ENCODE peak calls at places on chromosomes 2 and 18, in eight cellular contexts. O is NT2/D1, F is fibroblast of lung, Q is right lobe of liver, H is neuronal stem cell, J is HL-60, K is Panc1, B is astrocyte. E is an unnamed sample.

GRCh38 chr2:28250006-28250405 is 142.7 kb upstream of the FOSL2 start:
- DNase-seq in J (no peak), K (no peak), H (no peak), Q (no peak), O (peak), F (peak), B (peak), E (no peak)

GRCh38 chr2:50606860-50607259 is 425.1 kb downstream of the NRXN1 start:
- DNase-seq in B (no peak), F (peak), O (no peak), J (no peak), Q (no peak), H (no peak), K (no peak), E (no peak)

GRCh38 chr2:73418343-73418742 is 32.7 kb downstream of the ALMS1 start:
- DNase-seq in Q (peak), F (peak), B (peak), O (no peak), K (no peak), J (no peak), H (no peak), E (peak)

GRCh38 chr18:57469884-57470283 is 34.7 kb downstream of the ONECUT2 start:
- DNase-seq in F (no peak), H (no peak), J (no peak), B (no peak), K (no peak), Q (no peak), O (no peak), E (no peak)

GRCh38 chr18:48924621-48925601 is 25.9 kb downstream of the SMAD7 start:
- DNase-seq in B (no peak), K (no peak), Q (peak), J (no peak), H (no peak), F (no peak), O (no peak), E (no peak)

GRCh38 chr18:9055626-9056025 is 46.9 kb upstream of the NDUFV2 start:
- DNase-seq in B (no peak), Q (no peak), K (no peak), H (no peak), O (no peak), F (no peak), J (no peak), E (no peak)

GRCh38 chr2:17620280-17620679 is 79.8 kb downstream of the VSNL1 start:
- DNase-seq in Q (no peak), O (no peak), B (peak), J (no peak), K (no peak), F (no peak), H (no peak), E (peak)

GRCh38 chr18:3525870-3526420 is 76.0 kb downstream of the TGIF1 start:
- DNase-seq in O (no peak), B (peak), K (no peak), F (no peak), H (no peak), J (peak), Q (no peak), E (peak)

GRCh38 chr2:95379616-95379925 is 22.9 kb upstream of the FAHD2A start:
- DNase-seq in F (no peak), H (no peak), J (no peak), O (no peak), K (no peak), Q (no peak), B (no peak), E (no peak)

GRCh38 chr2:161943012-161943411 is 131.0 kb downstream of the DPP4 start:
- DNase-seq in K (no peak), H (no peak), J (no peak), Q (no peak), F (peak), B (no peak), O (no peak), E (no peak)

GRCh38 chr2:231199219-231199618 is 788 bp downstream of the ARMC9 start:
- DNase-seq in K (no peak), J (no peak), B (peak), F (peak), H (no peak), O (no peak), Q (no peak), E (no peak)

GRCh38 chr2:170421175-170421687 is 243.3 kb downstream of the MYO3B start:
- DNase-seq in B (no peak), F (no peak), H (no peak), K (no peak), Q (no peak), O (no peak), J (no peak), E (no peak)

GRCh38 chr2:240235149-240235803 is 94.8 kb upstream of the OTOS start:
- DNase-seq in H (no peak), F (no peak), J (no peak), B (no peak), Q (no peak), K (no peak), O (no peak), E (peak)

GRCh38 chr2:42261531-42262195 is 92.5 kb downstream of the EML4 start:
- DNase-seq in K (no peak), H (no peak), O (no peak), J (no peak), B (no peak), F (no peak), Q (no peak), E (no peak)

GRCh38 chr2:53508667-53509066 is 258.9 kb upstream of the CHAC2 start:
- DNase-seq in H (no peak), Q (no peak), J (peak), F (no peak), O (no peak), B (no peak), K (no peak), E (no peak)

GRCh38 chr18:58455318-58455950 is 173.5 kb downstream of the ALPK2 start:
- DNase-seq in H (no peak), O (no peak), Q (no peak), F (no peak), B (peak), J (no peak), K (no peak), E (no peak)

GRCh38 chr2:198657520-198658121 is 800.1 kb downstream of the SATB2 start:
- DNase-seq in Q (peak), K (peak), F (peak), O (peak), B (peak), H (peak), J (no peak), E (peak)

GRCh38 chr18:5476961-5477800 is 66.6 kb downstream of the EPB41L3 start:
- DNase-seq in J (no peak), B (peak), Q (no peak), K (no peak), F (no peak), O (no peak), H (peak), E (no peak)

GRCh38 chr18:28183418-28184078 is 6.6 kb upstream of the CDH2 start:
- DNase-seq in O (no peak), F (no peak), J (no peak), B (peak), H (no peak), K (no peak), Q (no peak), E (no peak)

GRCh38 chr18:23155537-23155936 is 20.3 kb downstream of the CABLES1 start:
- DNase-seq in H (no peak), J (no peak), O (no peak), Q (no peak), F (no peak), B (no peak), K (no peak), E (no peak)

GRCh38 chr2:167784071-167784400 is 463.4 kb downstream of the STK39 start:
- DNase-seq in H (no peak), O (no peak), F (no peak), J (no peak), B (no peak), Q (no peak), K (no peak), E (no peak)

GRCh38 chr2:155547571-155547970 is 785.0 kb downstream of the NR4A2 start:
- DNase-seq in J (no peak), F (no peak), Q (no peak), K (no peak), O (no peak), H (no peak), B (no peak), E (no peak)

GRCh38 chr2:155546715-155547555 is 785.6 kb downstream of the NR4A2 start:
- DNase-seq in O (no peak), J (no peak), Q (no peak), F (no peak), H (no peak), K (no peak), B (no peak), E (no peak)
- H3K4me3 ChIP-seq in O (no peak), J (no peak), Q (no peak), F (peak), H (no peak), K (no peak), B (peak), E (peak)

GRCh38 chr2:111647359-111647758 is 236.6 kb downstream of the ANAPC1 start:
- DNase-seq in Q (no peak), K (no peak), F (no peak), B (no peak), O (no peak), J (no peak), H (no peak), E (no peak)
- H3K4me3 ChIP-seq in Q (no peak), K (no peak), F (no peak), B (no peak), O (no peak), J (no peak), H (no peak), E (no peak)

GRCh38 chr2:46323671-46324207 is 26.5 kb downstream of the EPAS1 start:
- DNase-seq in O (no peak), Q (no peak), J (no peak), K (no peak), H (no peak), F (no peak), B (no peak), E (no peak)

GRCh38 chr2:46318579-46319460 is 21.6 kb downstream of the EPAS1 start:
- DNase-seq in J (no peak), H (no peak), Q (no peak), O (no peak), K (no peak), B (no peak), F (no peak), E (no peak)

GRCh38 chr2:46317092-46317486 is 19.9 kb downstream of the EPAS1 start:
- DNase-seq in F (no peak), B (no peak), K (no peak), O (no peak), J (no peak), H (no peak), Q (no peak), E (no peak)

GRCh38 chr2:46319711-46320110 is 22.5 kb downstream of the EPAS1 start:
- DNase-seq in K (no peak), F (no peak), H (no peak), O (no peak), J (no peak), Q (no peak), B (no peak), E (no peak)

DNA sequence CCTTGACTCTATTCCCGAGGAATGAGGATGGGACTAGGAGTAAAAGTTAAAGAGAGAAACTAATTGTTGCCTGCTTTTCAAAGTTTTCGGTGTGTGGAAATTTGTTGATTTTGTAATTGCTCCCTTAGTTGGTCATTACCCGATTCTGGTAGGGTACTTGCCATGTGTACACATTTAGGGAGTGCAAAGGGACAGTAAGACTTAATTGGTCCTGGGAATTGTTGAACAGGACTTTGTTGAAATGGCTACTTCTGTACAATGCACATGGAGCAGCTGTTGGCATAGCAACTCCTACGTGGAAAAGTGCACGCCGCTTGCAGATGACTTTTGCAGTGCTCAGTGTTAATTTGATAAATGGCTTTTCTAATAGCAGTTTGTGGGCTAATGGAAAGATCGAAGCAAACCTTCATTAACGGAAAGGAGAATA is 22.9 kb downstream of the EPAS1 start:
- DNase-seq in J (no peak), H (no peak), B (peak), K (no peak), O (no peak), F (no peak), Q (no peak), E (no peak)
- H3K4me3 ChIP-seq in J (no peak), H (no peak), B (no peak), K (no peak), O (no peak), F (no peak), Q (no peak), E (no peak)

GRCh38 chr2:223050900-223051299 is 1.1 kb upstream of the KCNE4 start:
- DNase-seq in K (no peak), H (no peak), O (no peak), J (no peak), F (peak), B (peak), Q (no peak), E (no peak)

GRCh38 chr2:223054193-223054781 is 2.3 kb downstream of the KCNE4 start:
- DNase-seq in F (peak), K (no peak), J (no peak), O (no peak), B (peak), Q (no peak), H (no peak), E (no peak)

GRCh38 chr2:223051580-223052375 is at the start of gene KCNE4:
- DNase-seq in J (no peak), H (no peak), B (peak), Q (no peak), O (no peak), F (peak), K (no peak), E (no peak)

GRCh38 chr2:223053431-223054192 is 1.6 kb downstream of the KCNE4 start:
- DNase-seq in F (no peak), O (no peak), H (no peak), B (no peak), K (no peak), J (no peak), Q (no peak), E (no peak)

DNA sequence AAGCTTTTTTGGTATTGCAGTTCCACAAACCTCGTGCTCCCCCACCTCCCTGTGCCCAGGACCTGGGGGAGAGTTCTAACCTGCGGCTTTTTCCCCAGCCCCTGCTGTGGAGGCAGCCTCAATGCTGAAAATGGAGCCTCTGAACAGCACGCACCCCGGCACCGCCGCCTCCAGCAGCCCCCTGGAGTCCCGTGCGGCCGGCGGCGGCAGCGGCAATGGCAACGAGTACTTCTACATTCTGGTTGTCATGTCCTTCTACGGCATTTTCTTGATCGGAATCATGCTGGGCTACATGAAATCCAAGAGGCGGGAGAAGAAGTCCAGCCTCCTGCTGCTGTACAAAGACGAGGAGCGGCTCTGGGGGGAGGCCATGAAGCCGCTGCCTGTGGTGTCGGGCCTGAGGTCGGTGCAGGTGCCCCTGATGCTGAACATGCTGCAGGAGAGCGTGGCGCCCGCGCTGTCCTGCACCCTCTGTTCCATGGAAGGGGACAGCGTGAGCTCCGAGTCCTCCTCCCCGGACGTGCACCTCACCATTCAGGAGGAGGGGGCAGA is 796 bp downstream of the KCNE4 start:
- DNase-seq in B (no peak), O (no peak), J (no peak), Q (no peak), H (no peak), F (no peak), K (no peak), E (no peak)
- H3K4me3 ChIP-seq in B (peak), O (no peak), J (no peak), Q (peak), H (no peak), F (peak), K (peak), E (peak)

GRCh38 chr2:158202151-158202778 is 100.6 kb downstream of the UPP2 start:
- DNase-seq in Q (no peak), F (peak), O (no peak), H (no peak), B (peak), K (no peak), J (no peak), E (no peak)
- H3K4me3 ChIP-seq in Q (no peak), F (no peak), O (no peak), H (no peak), B (no peak), K (no peak), J (no peak), E (no peak)

GRCh38 chr2:220209093-220209492 is 581.7 kb downstream of the SLC4A3 start:
- DNase-seq in Q (no peak), H (no peak), B (no peak), O (no peak), K (no peak), F (no peak), J (no peak), E (no peak)
- H3K4me3 ChIP-seq in Q (no peak), H (no peak), B (no peak), O (no peak), K (no peak), F (no peak), J (no peak), E (no peak)

GRCh38 chr2:241540391-241540765 is 18.2 kb upstream of the BOK start:
- DNase-seq in F (no peak), H (no peak), B (peak), J (no peak), K (no peak), O (no peak), Q (no peak), E (no peak)

GRCh38 chr2:241542278-241542605 is 16.3 kb upstream of the BOK start:
- DNase-seq in B (no peak), H (no peak), Q (no peak), K (no peak), J (no peak), F (no peak), O (no peak), E (no peak)

GRCh38 chr2:241541564-241542277 is 16.8 kb upstream of the BOK start:
- DNase-seq in H (no peak), O (no peak), B (no peak), K (no peak), F (no peak), J (no peak), Q (no peak), E (no peak)

GRCh38 chr2:241539616-241540374 is 18.8 kb upstream of the BOK start:
- DNase-seq in J (no peak), O (no peak), H (no peak), K (no peak), Q (no peak), B (no peak), F (no peak), E (no peak)

GRCh38 chr2:241540766-241541561 is 17.6 kb upstream of the BOK start:
- DNase-seq in F (peak), K (no peak), O (peak), B (no peak), Q (peak), H (peak), J (no peak), E (peak)
- H3K4me3 ChIP-seq in F (peak), K (peak), O (peak), B (peak), Q (no peak), H (no peak), J (no peak), E (peak)

E was measured in dorsolateral prefrontal cortex.